ENCODE peak calls at places on chromosomes 6 and 20, in six cellular contexts. J, Z, D, V, F and L are unnamed samples.
A peak's percentile ranks its signal among the peaks of the same experiment; 100 is the strongest.

GRCh38 chr6:167739721-167740475 is 86.8 kb upstream of the AFDN start:
- DNase-seq in J (no peak), Z (no peak), D (no peak), V (no peak), F (no peak), L (no peak)

GRCh38 chr20:9903048-9903651 is 64.3 kb upstream of the PAK5 start:
- DNase-seq in J (peak; percentile 10), Z (no peak), D (no peak), V (no peak), F (peak; percentile 26), L (peak; percentile 13)

GRCh38 chr6:82270791-82271392 is 23.3 kb upstream of the IBTK start:
- DNase-seq in J (peak; percentile 23), Z (no peak), D (peak; percentile 59), V (no peak), F (peak; percentile 62), L (peak; percentile 69)

GRCh38 chr6:31202259-31203166 is 32.0 kb upstream of the POU5F1 start:
- DNase-seq in J (no peak), Z (no peak), D (no peak), V (no peak), F (peak; percentile 84), L (peak; percentile 66)

GRCh38 chr6:5851261-5851757 is 155.4 kb downstream of the NRN1 start:
- DNase-seq in J (peak; percentile 68), Z (no peak), D (peak; percentile 18), V (peak; percentile 47), F (peak; percentile 32), L (no peak)

GRCh38 chr6:101597711-101598110 is 204.2 kb downstream of the GRIK2 start:
- DNase-seq in J (peak; percentile 1), Z (peak; percentile 47), D (peak; percentile 0), V (no peak), F (peak; percentile 26), L (no peak)

GRCh38 chr6:36642913-36643817 is 35.3 kb upstream of the CDKN1A start:
- DNase-seq in J (peak; percentile 92), Z (no peak), D (peak; percentile 88), V (no peak), F (peak; percentile 88), L (no peak)

GRCh38 chr6:31403283-31403989 is at the start of gene MICA:
- DNase-seq in J (peak; percentile 97), Z (peak; percentile 88), D (peak; percentile 80), V (peak; percentile 47), F (peak; percentile 86), L (peak; percentile 88)

GRCh38 chr6:3796396-3796795 is 44.9 kb upstream of the PXDC1 start:
- DNase-seq in J (no peak), Z (no peak), D (no peak), V (no peak), F (peak; percentile 87), L (no peak)

GRCh38 chr20:38342716-38343106 is 3.6 kb upstream of the LBP start:
- DNase-seq in J (no peak), Z (no peak), D (no peak), V (no peak), F (no peak), L (peak; percentile 15)

GRCh38 chr6:10315631-10316145 is 99.2 kb downstream of the TFAP2A start:
- DNase-seq in J (no peak), Z (no peak), D (no peak), V (no peak), F (no peak), L (no peak)

GRCh38 chr20:33373735-33374605 is 27.3 kb downstream of the CDK5RAP1 start:
- DNase-seq in J (peak; percentile 43), Z (peak; percentile 17), D (peak; percentile 88), V (no peak), F (peak; percentile 65), L (no peak)

GRCh38 chr6:25007269-25007699 is 71.5 kb upstream of the RIPOR2 start:
- DNase-seq in J (no peak), Z (no peak), D (no peak), V (no peak), F (no peak), L (peak; percentile 37)

GRCh38 chr6:24026050-24026449 is 100.0 kb upstream of the NRSN1 start:
- DNase-seq in J (no peak), Z (no peak), D (no peak), V (no peak), F (no peak), L (no peak)